ENCODE peak calls at places on chromosomes 3 and 15, in five cellular contexts. T is stimulated activated CD4-positive, alpha-beta T cell treated with anti-CD3 and anti-CD28 coated beads, Interleukin-1b, Interleukin-23, amount 100 ng/mL, for 24 hours; Y is CD4-positive, alpha-beta T cell; K is natural killer cell; N is endothelial cell. R is an unnamed sample.

GRCh38 chr3:66378256-66378655 is 122.6 kb downstream of the LRIG1 start:
- DNase-seq in N (peak), K (no peak), Y (peak), T (no peak), R (peak)

GRCh38 chr15:100703032-100703578 is 100.7 kb downstream of the ASB7 start:
- DNase-seq in N (peak), K (no peak), Y (no peak), T (no peak), R (no peak)

GRCh38 chr3:77513541-77513940 is 473.6 kb downstream of the ROBO2 start:
- DNase-seq in K (no peak), N (no peak), Y (no peak), T (no peak), R (no peak)

GRCh38 chr3:194081826-194082225 is 54.1 kb upstream of the HES1 start:
- DNase-seq in K (no peak), T (no peak), Y (no peak), N (no peak), R (no peak)

GRCh38 chr15:83581381-83581780 is 72.5 kb upstream of the ADAMTSL3 start:
- DNase-seq in N (no peak), Y (no peak), T (no peak), K (no peak), R (no peak)

GRCh38 chr15:89660556-89660955 is 5.3 kb upstream of the KIF7 start:
- DNase-seq in K (no peak), Y (no peak), T (no peak), N (no peak), R (no peak)

GRCh38 chr3:172092658-172093057 is 53.3 kb downstream of the FNDC3B start:
- DNase-seq in Y (no peak), T (no peak), K (no peak), N (no peak), R (no peak)

GRCh38 chr15:89761929-89762328 is 10.9 kb upstream of the MESP1 start:
- DNase-seq in N (no peak), K (no peak), Y (no peak), T (no peak), R (no peak)

GRCh38 chr3:83224101-83224868 is 1462.8 kb upstream of the GBE1 start:
- DNase-seq in Y (no peak), K (no peak), T (no peak), N (no peak), R (no peak)

GRCh38 chr15:37061996-37062395 is 38.4 kb downstream of the MEIS2 start:
- DNase-seq in K (no peak), Y (no peak), T (no peak), N (no peak), R (no peak)

GRCh38 chr15:66882251-66883020 is 180.4 kb downstream of the SMAD6 start:
- DNase-seq in T (no peak), K (no peak), N (no peak), Y (no peak), R (peak)

GRCh38 chr3:191070762-191071365 is 128.2 kb upstream of the OSTN start:
- DNase-seq in Y (no peak), K (no peak), N (no peak), T (no peak), R (no peak)

GRCh38 chr3:156997351-156997750 is 162.6 kb downstream of the CCNL1 start:
- DNase-seq in N (no peak), Y (no peak), T (no peak), K (no peak), R (peak)

GRCh38 chr3:30779686-30780287 is 114.7 kb downstream of the GADL1 start:
- DNase-seq in K (no peak), T (no peak), Y (no peak), N (peak), R (no peak)

GRCh38 chr15:52731732-52732470 is 52.7 kb upstream of the ATOSA start:
- DNase-seq in Y (no peak), T (no peak), N (no peak), K (no peak), R (no peak)

GRCh38 chr3:47017504-47018268 is 38.2 kb downstream of the NBEAL2 start:
- DNase-seq in T (no peak), Y (no peak), N (no peak), K (no peak), R (no peak)

GRCh38 chr15:56812255-56812654 is 78.9 kb upstream of the ZNF280D start:
- DNase-seq in N (no peak), Y (no peak), T (no peak), K (no peak), R (no peak)

GRCh38 chr3:172106989-172107388 is 67.6 kb downstream of the FNDC3B start:
- DNase-seq in N (no peak), T (no peak), Y (peak), K (peak), R (no peak)

GRCh38 chr3:57805674-57806073 is 49.6 kb downstream of the SLMAP start:
- DNase-seq in Y (no peak), T (no peak), N (no peak), K (no peak), R (no peak)

GRCh38 chr3:178381555-178381954 is 154.7 kb upstream of the KCNMB2 start:
- DNase-seq in T (no peak), N (no peak), K (no peak), Y (no peak), R (no peak)

GRCh38 chr3:178900244-178900643 is 171.4 kb downstream of the ZMAT3 start:
- DNase-seq in Y (no peak), T (no peak), N (no peak), K (no peak), R (no peak)